ENCODE peak calls at places on chromosomes 4 and X, in ten cellular contexts. B is GM04504; L is DND-41; A is CD8-positive, alpha-beta T cell; D is stimulated activated CD4-positive, alpha-beta T cell treated with anti-CD3 and anti-CD28 coated beads, Interleukin-4, amount 100 ng/mL, for 48 hours; J is stomach; G is neural progenitor cell; W is mucosa of descending colon; E is T-helper 2 cell; N is fibroblast of the conjunctiva. Q is an unnamed sample.
A peak's percentile ranks its signal among the peaks of the same experiment; 100 is the strongest.

GRCh38 chrX:17697191-17697590 is 40.1 kb upstream of the SCML1 start:
- DNase-seq in B (no peak), L (no peak), A (no peak), D (no peak), J (no peak), G (no peak), W (no peak), E (no peak), N (no peak), Q (no peak)

GRCh38 chr4:76458829-76459228 is 23.8 kb downstream of the SHROOM3 start:
- DNase-seq in B (no peak), L (no peak), A (no peak), D (no peak), J (no peak), G (peak; percentile 95), W (no peak), E (no peak), N (no peak), Q (no peak)

GRCh38 chr4:5387457-5387856 is 320.9 kb downstream of the EVC2 start:
- DNase-seq in B (no peak), L (no peak), A (no peak), D (no peak), J (no peak), G (no peak), W (no peak), E (no peak), N (no peak), Q (no peak)

GRCh38 chr4:41611881-41612871 is 74.2 kb downstream of the LIMCH1 start:
- DNase-seq in B (peak; percentile 35), L (no peak), A (no peak), D (no peak), J (peak; percentile 42), G (peak; percentile 75), W (peak; percentile 55), E (no peak), N (no peak), Q (no peak)

GRCh38 chrX:11190745-11191510 is 79.8 kb downstream of the HCCS start:
- DNase-seq in B (no peak), L (no peak), A (no peak), D (no peak), J (peak; percentile 39), G (no peak), W (no peak), E (no peak), N (no peak), Q (no peak)

GRCh38 chr4:124061413-124061812 is 651.1 kb downstream of the ANKRD50 start:
- DNase-seq in B (peak; percentile 28), L (no peak), A (no peak), D (no peak), J (no peak), G (no peak), W (no peak), E (no peak), N (peak; percentile 65), Q (no peak)

GRCh38 chrX:71652405-71652804 is 14.9 kb upstream of the LOC101059915 start:
- DNase-seq in B (peak; percentile 24), L (peak; percentile 64), A (peak; percentile 32), D (no peak), J (peak; percentile 52), G (peak; percentile 61), W (no peak), E (no peak), N (peak; percentile 37), Q (peak; percentile 63)

GRCh38 chr4:183158062-183158461 is 59.0 kb downstream of the WWC2 start:
- DNase-seq in B (no peak), L (no peak), A (no peak), D (no peak), J (no peak), G (no peak), W (no peak), E (no peak), N (peak; percentile 65), Q (no peak)

GRCh38 chr4:122512430-122512829 is 55.9 kb upstream of the IL2 start:
- DNase-seq in B (no peak), L (no peak), A (no peak), D (no peak), J (no peak), G (no peak), W (no peak), E (no peak), N (no peak), Q (no peak)

GRCh38 chr4:152398060-152398459 is 137.8 kb downstream of the FBXW7 start:
- DNase-seq in B (no peak), L (no peak), A (no peak), D (no peak), J (no peak), G (peak; percentile 27), W (no peak), E (no peak), N (no peak), Q (no peak)

GRCh38 chr4:152997771-152998487 is 61.8 kb downstream of the FHDC1 start:
- DNase-seq in B (no peak), L (no peak), A (no peak), D (no peak), J (no peak), G (no peak), W (no peak), E (no peak), N (no peak), Q (no peak)

GRCh38 chr4:99201687-99202086 is 17.4 kb downstream of the ADH6 start:
- DNase-seq in B (no peak), L (no peak), A (no peak), D (no peak), J (no peak), G (no peak), W (no peak), E (no peak), N (peak; percentile 63), Q (peak; percentile 10)

GRCh38 chr4:37388672-37389368 is 144.3 kb downstream of the NWD2 start:
- DNase-seq in B (no peak), L (no peak), A (no peak), D (no peak), J (no peak), G (peak; percentile 18), W (no peak), E (no peak), N (no peak), Q (no peak)

GRCh38 chrX:134406230-134406794 is 53.7 kb upstream of the HPRT1 start:
- DNase-seq in B (no peak), L (no peak), A (no peak), D (no peak), J (no peak), G (no peak), W (no peak), E (no peak), N (no peak), Q (no peak)

GRCh38 chr4:87679449-87680169 is 29.5 kb downstream of the DMP1 start:
- DNase-seq in B (peak; percentile 22), L (peak; percentile 35), A (peak; percentile 13), D (peak; percentile 1), J (no peak), G (peak; percentile 84), W (no peak), E (no peak), N (peak; percentile 67), Q (no peak)

GRCh38 chr4:118811008-118811764 is 24.7 kb downstream of the SEC24D start:
- DNase-seq in B (peak; percentile 75), L (no peak), A (no peak), D (no peak), J (no peak), G (no peak), W (no peak), E (no peak), N (peak; percentile 83), Q (no peak)

GRCh38 chr4:169383724-169384123 is 113.0 kb upstream of the SH3RF1 start:
- DNase-seq in B (peak; percentile 71), L (no peak), A (no peak), D (no peak), J (no peak), G (no peak), W (no peak), E (no peak), N (peak; percentile 77), Q (no peak)

GRCh38 chrX:19064175-19064574 is 58.1 kb downstream of the ADGRG2 start:
- DNase-seq in B (no peak), L (no peak), A (no peak), D (no peak), J (no peak), G (no peak), W (no peak), E (no peak), N (peak; percentile 16), Q (no peak)

GRCh38 chr4:134089885-134090284 is 111.7 kb downstream of the PABPC4L start:
- DNase-seq in B (no peak), L (no peak), A (no peak), D (no peak), J (no peak), G (no peak), W (no peak), E (no peak), N (no peak), Q (no peak)

GRCh38 chr4:10057023-10057395 is 35.7 kb upstream of the SLC2A9 start:
- DNase-seq in B (no peak), L (no peak), A (no peak), D (no peak), J (no peak), G (no peak), W (no peak), E (no peak), N (no peak), Q (no peak)

GRCh38 chrX:11329016-11329415 is 35.8 kb downstream of the AMELX start:
- DNase-seq in B (no peak), L (no peak), A (no peak), D (no peak), J (no peak), G (no peak), W (no peak), E (no peak), N (no peak), Q (no peak)

GRCh38 chr4:84878090-84878489 is 88.4 kb downstream of the WDFY3 start:
- DNase-seq in B (peak; percentile 67), L (no peak), A (no peak), D (no peak), J (no peak), G (no peak), W (no peak), E (no peak), N (peak; percentile 26), Q (no peak)

GRCh38 chr4:118086334-118086733 is 52.0 kb downstream of the NDST3 start:
- DNase-seq in B (peak; percentile 5), L (no peak), A (no peak), D (no peak), J (no peak), G (no peak), W (no peak), E (no peak), N (peak; percentile 2), Q (no peak)

GRCh38 chr4:111789901-111790640 is 355.2 kb upstream of the FAM241A start:
- DNase-seq in B (no peak), L (no peak), A (no peak), D (no peak), J (no peak), G (no peak), W (no peak), E (no peak), N (no peak), Q (no peak)

GRCh38 chr4:72969957-72970356 is 99.6 kb downstream of the COX18 start:
- DNase-seq in B (no peak), L (no peak), A (no peak), D (no peak), J (no peak), G (peak; percentile 66), W (no peak), E (no peak), N (no peak), Q (no peak)

GRCh38 chr4:115852767-115853091 is 739.3 kb upstream of the NDST4 start:
- DNase-seq in B (no peak), L (no peak), A (no peak), D (no peak), J (no peak), G (no peak), W (no peak), E (no peak), N (no peak), Q (no peak)

GRCh38 chr4:40976343-40976742 is 226.6 kb downstream of the NSUN7 start:
- DNase-seq in B (no peak), L (no peak), A (no peak), D (no peak), J (peak; percentile 43), G (peak; percentile 72), W (no peak), E (no peak), N (no peak), Q (peak; percentile 45)

GRCh38 chr4:3228881-3229280 is 20.1 kb upstream of the MSANTD1 start:
- DNase-seq in B (no peak), L (no peak), A (no peak), D (no peak), J (no peak), G (no peak), W (peak; percentile 31), E (no peak), N (no peak), Q (no peak)

Q was measured in Jurkat, Clone E6-1.